ENCODE peak calls at places on chromosomes 6 and 20, in eight cellular contexts. E is astrocyte of the spinal cord, I is OCI-LY7, R is mammary epithelial cell, S is AG10803, X is fibroblast of pulmonary artery, P is GM10248, M is dorsolateral prefrontal cortex. W is an unnamed sample.

GRCh38 chr6:21264288-21264818 is 329.2 kb upstream of the SOX4 start:
- DNase-seq in E (no peak), S (no peak), P (no peak), X (no peak), R (no peak), M (no peak), I (no peak), W (no peak)

GRCh38 chr20:3932277-3933073 is 43.3 kb downstream of the PANK2 start:
- DNase-seq in M (no peak), E (peak; percentile 47), S (peak; percentile 41), R (no peak), X (no peak), P (no peak), I (no peak), W (no peak)

GRCh38 chr20:46963758-46964181 is 69.1 kb downstream of the EYA2 start:
- DNase-seq in M (no peak), I (peak; percentile 38), E (no peak), P (no peak), S (peak; percentile 44), R (peak; percentile 89), X (no peak), W (no peak)

GRCh38 chr20:58478141-58478805 is 36.9 kb downstream of the APCDD1L start:
- DNase-seq in M (no peak), S (peak; percentile 18), R (peak; percentile 72), P (no peak), I (no peak), X (no peak), E (no peak), W (no peak)

GRCh38 chr6:45722876-45723275 is 292.8 kb downstream of the CLIC5 start:
- DNase-seq in M (no peak), R (peak; percentile 66), X (no peak), E (no peak), S (no peak), P (no peak), I (no peak), W (no peak)

GRCh38 chr6:2244261-2245102 is 923 bp downstream of the GMDS start:
- DNase-seq in E (no peak), P (no peak), X (no peak), R (peak; percentile 41), S (no peak), M (no peak), I (no peak), W (no peak)

GRCh38 chr20:8267009-8267408 is 134.9 kb downstream of the PLCB1 start:
- DNase-seq in X (no peak), P (no peak), E (no peak), M (no peak), R (no peak), I (no peak), S (no peak), W (no peak)

GRCh38 chr6:132587462-132587861 is 2.1 kb downstream of the TAAR5 start:
- DNase-seq in P (no peak), E (no peak), R (no peak), X (no peak), S (no peak), M (no peak), I (no peak), W (no peak)

GRCh38 chr6:169638388-169638787 is 63.4 kb downstream of the WDR27 start:
- DNase-seq in M (no peak), S (no peak), I (no peak), E (no peak), R (no peak), X (no peak), P (no peak), W (no peak)
- TF ChIP-seq CTCF in M (no peak), S (no peak), I (no peak), E (no peak), R (no peak), X (no peak), P (no peak), W (no peak)

GRCh38 chr6:111306104-111306888 is 176.7 kb downstream of the REV3L start:
- DNase-seq in I (no peak), X (no peak), E (no peak), P (no peak), M (no peak), S (no peak), R (peak; percentile 45), W (no peak)
- TF ChIP-seq CTCF in I (peak; percentile 10), X (no peak), E (no peak), P (no peak), M (no peak), S (no peak), R (no peak), W (no peak)

GRCh38 chr6:104859225-104860146 is at the start of gene HACE1:
- DNase-seq in X (peak; percentile 88), M (peak; percentile 91), R (peak; percentile 83), I (peak; percentile 88), S (peak; percentile 85), E (peak; percentile 91), P (peak; percentile 94), W (peak; percentile 78)
- TF ChIP-seq CTCF in X (peak; percentile 1), M (peak; percentile 9), R (peak; percentile 43), I (no peak), S (peak; percentile 22), E (peak; percentile 26), P (no peak), W (no peak)

DNA sequence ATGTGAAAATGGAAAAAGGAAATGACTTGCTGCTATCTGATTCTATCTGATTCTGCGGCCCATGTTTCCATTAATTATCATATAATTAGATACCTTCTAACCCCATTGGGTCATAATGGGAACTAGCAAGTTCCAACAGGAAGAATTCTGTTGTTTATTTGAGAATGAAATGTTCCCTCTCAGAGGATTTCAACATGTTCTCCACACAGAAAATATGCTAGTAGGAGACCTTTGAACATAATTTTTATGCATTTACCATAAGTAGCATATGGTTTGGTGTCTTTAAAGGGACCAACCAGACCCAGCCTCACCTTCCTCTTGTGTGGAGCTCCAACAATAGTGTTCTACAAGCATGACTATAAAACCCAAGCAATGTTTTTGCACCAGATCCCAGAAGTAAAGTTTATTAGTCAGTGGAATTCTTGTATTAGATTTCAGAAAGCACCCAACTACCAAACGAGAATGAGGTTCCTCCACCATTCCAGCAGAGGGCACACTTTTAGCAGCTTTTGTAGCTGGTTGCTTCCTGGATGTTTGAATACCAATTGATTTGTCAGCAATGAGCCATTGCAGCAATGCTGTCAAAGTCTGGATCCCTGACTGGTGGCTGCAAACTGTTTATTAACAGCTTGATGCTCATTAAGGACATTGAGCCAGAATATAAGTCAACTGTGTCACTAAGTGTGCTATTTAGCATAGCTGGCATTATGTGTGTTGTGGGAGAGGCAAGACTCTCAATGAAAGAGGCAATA is 143.6 kb upstream of the GJE1 start:
- DNase-seq in R (peak; percentile 63), S (peak; percentile 78), P (peak; percentile 23), X (peak; percentile 84), M (no peak), I (peak; percentile 46), E (peak; percentile 73), W (no peak)
- TF ChIP-seq CTCF in R (peak; percentile 91), S (peak; percentile 97), P (peak; percentile 46), X (peak; percentile 95), M (peak; percentile 29), I (peak; percentile 86), E (peak; percentile 87), W (peak; percentile 57)

DNA sequence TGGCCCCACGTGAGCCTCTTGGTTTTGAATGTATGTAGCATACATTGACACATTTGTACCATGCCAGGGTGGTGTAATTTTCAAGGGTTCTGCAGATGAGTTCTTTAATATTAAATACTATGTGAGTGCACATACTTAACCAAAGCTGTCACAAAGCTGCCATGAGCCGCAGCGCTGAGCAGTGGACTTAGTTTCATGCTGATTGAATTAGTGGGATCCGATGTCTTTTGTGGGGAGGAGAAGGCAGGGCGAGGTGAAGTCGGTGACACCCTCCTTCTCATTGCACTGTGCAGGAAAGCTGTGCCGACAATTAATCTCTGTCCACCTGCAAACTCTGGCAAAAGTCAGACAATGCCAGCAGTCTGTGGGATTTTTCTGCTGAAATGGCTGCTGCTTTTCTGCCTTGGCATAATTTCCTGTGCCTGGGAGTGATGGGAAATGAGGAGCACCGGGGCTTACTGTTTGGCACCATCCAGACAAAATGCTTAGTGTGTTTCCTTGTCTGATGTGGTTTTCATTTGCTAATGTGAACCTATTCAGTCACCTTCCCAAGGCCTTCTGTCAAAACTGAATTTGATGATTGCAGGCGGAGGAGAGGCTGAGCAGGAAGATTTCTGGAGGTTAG is 56.2 kb downstream of the CDH4 start:
- DNase-seq in P (no peak), X (no peak), I (no peak), R (no peak), S (no peak), M (no peak), E (no peak), W (no peak)
- TF ChIP-seq CTCF in P (no peak), X (no peak), I (no peak), R (no peak), S (no peak), M (no peak), E (no peak), W (no peak)

DNA sequence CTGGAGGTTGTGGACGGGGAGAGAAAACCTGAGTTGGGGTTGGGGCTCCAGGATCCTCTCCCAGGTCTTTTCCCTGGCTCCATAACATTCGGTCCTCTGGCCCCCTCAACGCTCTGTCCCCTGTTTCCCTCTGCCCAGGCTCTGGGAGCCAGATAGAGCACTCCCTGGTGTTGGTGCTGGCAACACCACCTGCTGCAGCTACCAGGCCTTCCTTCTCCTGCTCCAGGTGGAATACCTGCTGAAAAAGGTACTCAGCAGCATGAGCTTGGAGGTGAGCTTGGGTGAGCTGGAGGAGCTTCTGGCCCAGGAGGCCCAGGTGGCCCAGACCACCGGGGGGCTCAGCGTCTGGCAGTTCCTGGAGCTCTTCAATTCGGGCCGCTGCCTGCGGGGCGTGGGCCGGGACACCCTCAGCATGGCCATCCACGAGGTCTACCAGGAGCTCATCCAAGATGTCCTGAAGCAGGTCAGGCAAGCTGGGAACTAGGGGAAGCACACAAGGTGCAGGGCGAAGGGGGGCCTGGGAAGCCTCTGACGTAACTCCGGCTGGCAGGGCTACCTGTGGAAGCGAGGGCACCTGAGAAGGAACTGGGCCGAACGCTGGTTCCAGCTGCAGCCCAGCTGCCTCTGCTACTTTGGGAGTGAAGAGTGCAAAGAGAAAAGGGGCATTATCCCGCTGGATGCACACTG is 14.6 kb downstream of the DEF6 start:
- DNase-seq in X (no peak), I (no peak), R (no peak), E (no peak), P (no peak), M (no peak), S (no peak), W (no peak)
- TF ChIP-seq CTCF in X (no peak), I (peak; percentile 46), R (no peak), E (no peak), P (no peak), M (no peak), S (no peak), W (no peak)

W was measured in D721Med.